ENCODE peak calls at places on chromosomes 11 and 22, in nine cellular contexts. B is fibroblast of lung; O is naive thymus-derived CD4-positive, alpha-beta T cell; J is Caco-2; A is thyroid gland; N is neuronal stem cell; C is Peyer's patch; T is pancreas; U is CD8-positive, alpha-beta memory T cell. H is an unnamed sample. For H3K36me3, the result is how much of the 10 kb centered on the place peaks cover.

GRCh38 chr11:65219930-65220213 is 38.1 kb downstream of the CAPN1 start:
- DNase-seq in N (no peak), O (no peak), C (no peak), U (no peak), B (peak), A (no peak), T (no peak), J (no peak), H (no peak)

GRCh38 chr22:33983558-33983957 is 63.3 kb upstream of the LARGE1 start:
- DNase-seq in U (no peak), J (no peak), T (no peak), A (no peak), O (no peak), B (no peak), N (no peak), C (no peak), H (no peak)

GRCh38 chr11:2301631-2302272 is at the start of the genes C11orf21 and TSPAN32:
- DNase-seq in N (no peak), O (peak), T (peak), J (no peak), B (peak), A (no peak), C (peak), U (peak), H (no peak)

GRCh38 chr11:95434489-95435057 is 203.6 kb upstream of the SESN3 start:
- DNase-seq in J (no peak), A (no peak), T (no peak), N (no peak), U (no peak), C (no peak), O (no peak), B (no peak), H (no peak)

GRCh38 chr11:135069884-135070283 is 657.8 kb upstream of the B3GAT1 start:
- DNase-seq in B (peak), O (no peak), U (no peak), J (peak), A (no peak), N (no peak), C (no peak), T (no peak), H (no peak)

GRCh38 chr11:134596404-134596803 is 184.4 kb upstream of the B3GAT1 start:
- DNase-seq in N (no peak), A (no peak), J (peak), U (no peak), B (no peak), T (no peak), C (no peak), O (no peak), H (no peak)

GRCh38 chr11:1297011-1297575 is 12.3 kb downstream of the TOLLIP start:
- DNase-seq in B (no peak), J (no peak), U (no peak), O (no peak), C (peak), T (peak), N (no peak), A (no peak), H (no peak)

GRCh38 chr11:10725114-10725906 is 25.7 kb upstream of the CTR9 start:
- DNase-seq in A (no peak), O (no peak), J (no peak), T (no peak), N (no peak), U (no peak), B (peak), C (no peak), H (no peak)

GRCh38 chr22:16959345-16959930 is 48.6 kb downstream of the GAB4 start:
- DNase-seq in O (no peak), J (no peak), B (no peak), C (no peak), T (no peak), U (no peak), N (no peak), A (peak), H (peak)

GRCh38 chr11:45347343-45347742 is 61.2 kb upstream of the SYT13 start:
- DNase-seq in O (no peak), N (no peak), U (no peak), B (no peak), J (no peak), A (no peak), C (no peak), T (no peak), H (no peak)

GRCh38 chr22:45743687-45744086 is 72.1 kb downstream of the ATXN10 start:
- DNase-seq in J (no peak), O (no peak), A (no peak), N (no peak), U (no peak), T (no peak), C (no peak), B (no peak), H (no peak)

GRCh38 chr22:45314054-45314721 is 4.5 kb downstream of the FAM118A start:
- DNase-seq in C (no peak), U (no peak), T (no peak), N (no peak), J (peak), O (no peak), A (no peak), B (no peak), H (no peak)

GRCh38 chr11:5258543-5259262 is 4.1 kb upstream of the HBG2 start:
- DNase-seq in T (peak), N (no peak), U (no peak), A (no peak), B (no peak), C (no peak), J (no peak), O (no peak), H (peak)

GRCh38 chr11:134837887-134838232 is 425.8 kb upstream of the B3GAT1 start:
- DNase-seq in B (no peak), O (no peak), C (no peak), J (no peak), T (no peak), N (no peak), U (no peak), A (no peak), H (no peak)

GRCh38 chr11:134554861-134555260 is 142.8 kb upstream of the B3GAT1 start:
- DNase-seq in B (no peak), J (peak), U (no peak), O (no peak), A (no peak), N (no peak), T (no peak), C (no peak), H (no peak)

GRCh38 chr11:70651036-70651435 is 252.7 kb downstream of the CTTN start:
- DNase-seq in A (no peak), B (no peak), T (peak), U (no peak), C (no peak), J (no peak), N (no peak), O (no peak), H (no peak)

GRCh38 chr11:65900125-65900898 is at the start of gene FOSL1:
- DNase-seq in A (peak), J (peak), C (peak), N (no peak), T (peak), U (peak), B (peak), O (peak), H (peak)

GRCh38 chr11:9265211-9266131 is at the start of gene DENND5A:
- DNase-seq in O (peak), C (peak), U (peak), J (peak), N (peak), T (peak), A (peak), B (peak), H (peak)

GRCh38 chr11:130554241-130555055 is 106.0 kb downstream of the ADAMTS15 start:
- DNase-seq in U (no peak), B (no peak), T (no peak), J (no peak), A (no peak), O (no peak), C (no peak), N (no peak), H (no peak)

GRCh38 chr11:9858822-9859221 is 194.9 kb downstream of the SWAP70 start:
- DNase-seq in C (no peak), O (no peak), U (no peak), A (no peak), T (no peak), B (peak), N (no peak), J (no peak), H (no peak)

GRCh38 chr11:120248551-120249278 is 8.8 kb downstream of the POU2F3 start:
- DNase-seq in B (peak), U (no peak), J (no peak), N (no peak), C (no peak), O (no peak), A (no peak), T (no peak), H (no peak)

GRCh38 chr11:111765984-111766833 is at the start of gene PPP2R1B:
- DNase-seq in B (peak), J (peak), T (peak), O (peak), C (peak), U (peak), N (peak), A (peak), H (peak)

GRCh38 chr11:30586251-30587144 is at the start of gene MPPED2:
- DNase-seq in N (peak), A (peak), C (peak), J (peak), B (no peak), O (no peak), U (no peak), T (peak), H (no peak)

GRCh38 chr22:39498802-39499201 is 3.3 kb upstream of the MIEF1 start:
- DNase-seq in T (peak), A (no peak), B (no peak), U (no peak), J (no peak), N (no peak), C (no peak), O (no peak), H (no peak)

GRCh38 chr22:38026130-38027111 is 30.8 kb upstream of the PICK1 start:
- DNase-seq in B (no peak), T (peak), A (no peak), O (no peak), N (no peak), U (no peak), J (no peak), C (no peak), H (no peak)

GRCh38 chr11:44190883-44191230 is 95.4 kb downstream of the EXT2 start:
- DNase-seq in N (no peak), A (no peak), C (no peak), T (no peak), J (no peak), U (no peak), O (no peak), B (no peak), H (no peak)
- H3K4me3 ChIP-seq in N (no peak), A (no peak), C (no peak), T (no peak), J (no peak), U (no peak), O (no peak), B (no peak), H (no peak)

GRCh38 chr11:68936358-68936636 is 32.6 kb downstream of the IGHMBP2 start:
- DNase-seq in C (no peak), O (no peak), A (no peak), J (no peak), B (no peak), T (peak), U (no peak), N (no peak), H (no peak)

GRCh38 chr11:68934666-68935065 is 31.0 kb downstream of the IGHMBP2 start:
- DNase-seq in O (no peak), A (no peak), B (no peak), U (no peak), C (no peak), N (no peak), T (peak), J (no peak), H (peak)

GRCh38 chr11:68934321-68934645 is 30.6 kb downstream of the IGHMBP2 start:
- DNase-seq in O (no peak), J (no peak), N (no peak), B (no peak), A (no peak), T (peak), U (no peak), C (no peak), H (no peak)

GRCh38 chr11:68935516-68936357 is 32.0 kb downstream of the IGHMBP2 start:
- DNase-seq in U (no peak), J (no peak), A (no peak), O (no peak), B (no peak), C (no peak), T (peak), N (no peak), H (no peak)

GRCh38 chr11:68935066-68935465 is 31.4 kb downstream of the IGHMBP2 start:
- DNase-seq in T (peak), J (no peak), A (no peak), C (no peak), B (no peak), U (no peak), O (no peak), N (no peak), H (no peak)
- H3K36me3 ChIP-seq in T (under half), J (under half), A (half or more), C (under half), B (under half), U (under half), O (half or more), N (half or more), H (half or more)

DNA sequence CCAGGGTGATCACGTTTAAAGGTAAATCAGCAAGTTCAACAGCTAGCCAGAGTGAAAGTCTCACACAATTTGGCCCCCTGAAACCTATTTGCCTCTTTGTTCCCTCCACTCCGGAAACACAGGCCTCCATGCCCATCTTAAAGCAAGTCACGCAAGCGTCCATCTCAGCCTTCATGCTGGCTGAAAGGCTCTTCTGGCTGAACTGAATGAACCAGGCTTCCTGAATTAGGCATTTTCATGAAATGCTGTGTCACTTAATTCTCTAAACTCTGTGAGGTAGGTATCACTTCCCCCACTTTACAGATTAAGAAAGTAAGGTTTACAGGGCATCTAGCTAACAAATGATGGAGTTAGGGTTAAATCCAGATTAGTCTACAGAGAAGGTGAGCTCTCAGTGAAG is 1.4 kb downstream of the SLC25A17 start:
- DNase-seq in N (no peak), B (no peak), O (no peak), C (no peak), T (no peak), A (no peak), J (no peak), U (no peak), H (no peak)
- H3K4me3 ChIP-seq in N (no peak), B (peak), O (peak), C (no peak), T (no peak), A (no peak), J (peak), U (no peak), H (no peak)

GRCh38 chr22:25766418-25766817 is 24.4 kb downstream of the MYO18B start:
- DNase-seq in B (no peak), J (no peak), T (no peak), N (no peak), U (no peak), C (no peak), A (no peak), O (no peak), H (no peak)
- H3K36me3 ChIP-seq in B (under half), J (under half), T (under half), N (under half), U (under half), C (under half), A (under half), O (under half), H (under half)

GRCh38 chr11:78234006-78234405 is 45.3 kb downstream of the USP35 start:
- DNase-seq in A (no peak), C (no peak), U (no peak), T (no peak), J (no peak), B (no peak), N (no peak), O (no peak), H (no peak)
- H3K4me3 ChIP-seq in A (no peak), C (no peak), U (no peak), T (no peak), J (no peak), B (no peak), N (no peak), O (no peak), H (no peak)

GRCh38 chr22:19455033-19455432 is 7.5 kb upstream of the C22orf39 start:
- DNase-seq in J (no peak), A (no peak), B (no peak), U (no peak), N (no peak), T (no peak), C (no peak), O (no peak), H (no peak)
- H3K36me3 ChIP-seq in J (under half), A (half or more), B (under half), U (half or more), N (half or more), T (under half), C (under half), O (half or more), H (half or more)

GRCh38 chr11:14446701-14447169 is 52.9 kb downstream of the COPB1 start:
- DNase-seq in A (no peak), J (no peak), B (peak), U (no peak), O (no peak), N (no peak), C (no peak), T (no peak), H (peak)
- H3K4me3 ChIP-seq in A (no peak), J (no peak), B (peak), U (no peak), O (no peak), N (no peak), C (no peak), T (no peak), H (peak)

H was measured in SJSA1.